ENCODE peak calls at places on chromosomes 4 and X, in ten cellular contexts. E is activated CD4-positive, alpha-beta T cell treated with anti-CD3 and anti-CD28 coated beads for 48 hours; K is astrocyte of the spinal cord; R is ELF-1; F is heart left ventricle; H is endothelial cell; J is RCC 7860; Z is pons; Y is NCI-H1436; A is cardiac septum. M is an unnamed sample.

GRCh38 chrX:23699636-23700194 is 32.4 kb downstream of the PRDX4 start:
- DNase-seq in E (peak), K (peak), R (peak), F (peak), H (peak), J (no peak), Z (peak), Y (no peak), A (no peak), M (peak)

GRCh38 chr4:157115613-157116340 is 39.8 kb downstream of the GLRB start:
- DNase-seq in E (no peak), K (peak), R (no peak), F (no peak), H (no peak), J (peak), Z (no peak), Y (no peak), A (no peak), M (no peak)

GRCh38 chrX:9205599-9206223 is 171.8 kb upstream of the FAM9B start:
- DNase-seq in E (no peak), K (no peak), R (peak), F (no peak), H (no peak), J (no peak), Z (no peak), Y (no peak), A (no peak), M (no peak)

GRCh38 chr4:139609647-139610046 is 53.6 kb upstream of the SETD7 start:
- DNase-seq in E (no peak), K (peak), R (no peak), F (no peak), H (no peak), J (no peak), Z (no peak), Y (no peak), A (no peak), M (no peak)

GRCh38 chr4:141346144-141346543 is 125.4 kb downstream of the ZNF330 start:
- DNase-seq in E (no peak), K (peak), R (no peak), F (peak), H (no peak), J (peak), Z (peak), Y (no peak), A (no peak), M (peak)

GRCh38 chr4:119189638-119190037 is 22.9 kb upstream of the USP53 start:
- DNase-seq in E (no peak), K (no peak), R (no peak), F (no peak), H (no peak), J (no peak), Z (no peak), Y (no peak), A (no peak), M (no peak)

GRCh38 chr4:16116493-16116990 is 32.7 kb upstream of the PROM1 start:
- DNase-seq in E (no peak), K (no peak), R (no peak), F (no peak), H (no peak), J (no peak), Z (no peak), Y (no peak), A (no peak), M (no peak)

GRCh38 chrX:150773634-150774033 is 80.4 kb downstream of the MTMR1 start:
- DNase-seq in E (no peak), K (no peak), R (no peak), F (no peak), H (no peak), J (no peak), Z (no peak), Y (no peak), A (no peak), M (no peak)

GRCh38 chrX:21745756-21746155 is 12.2 kb downstream of the SMPX start:
- DNase-seq in E (peak), K (peak), R (no peak), F (no peak), H (peak), J (no peak), Z (peak), Y (no peak), A (no peak), M (peak)

GRCh38 chr4:55337944-55338343 is 8.1 kb upstream of the SRD5A3 start:
- DNase-seq in E (no peak), K (no peak), R (no peak), F (no peak), H (no peak), J (no peak), Z (no peak), Y (no peak), A (no peak), M (no peak)

GRCh38 chr4:57078685-57079521 is 31.3 kb downstream of the IGFBP7 start:
- DNase-seq in E (no peak), K (peak), R (peak), F (no peak), H (no peak), J (peak), Z (no peak), Y (no peak), A (no peak), M (no peak)

GRCh38 chr4:146370841-146371240 is 150.9 kb downstream of the SLC10A7 start:
- DNase-seq in E (no peak), K (peak), R (no peak), F (no peak), H (no peak), J (peak), Z (no peak), Y (no peak), A (no peak), M (no peak)

GRCh38 chrX:151987108-151987507 is 12.6 kb upstream of the GABRE start:
- DNase-seq in E (no peak), K (no peak), R (no peak), F (no peak), H (no peak), J (no peak), Z (no peak), Y (no peak), A (no peak), M (no peak)

GRCh38 chr4:184934184-184934583 is 84.1 kb upstream of the HELT start:
- DNase-seq in E (no peak), K (no peak), R (no peak), F (no peak), H (no peak), J (no peak), Z (no peak), Y (no peak), A (no peak), M (no peak)